ENCODE peak calls at places on chromosome 21, in seven cellular contexts. Y is astrocyte; G is breast epithelium; U is cardiac muscle cell; P is H1; B is GM23248; S is CD8-positive, alpha-beta memory T cell. T is an unnamed sample.
A peak's percentile ranks its signal among the peaks of the same experiment; 100 is the strongest.

GRCh38 chr21:39137248-39138186 is 45.7 kb downstream of the PSMG1 start:
- DNase-seq in U (peak; percentile 79), S (no peak), Y (peak; percentile 46), G (no peak), P (peak; percentile 64), B (peak; percentile 61), T (peak; percentile 42)

GRCh38 chr21:33308586-33309490 is 15.9 kb upstream of the IFNAR1 start:
- DNase-seq in B (no peak), S (no peak), G (no peak), Y (peak; percentile 28), U (no peak), P (peak; percentile 33), T (no peak)

GRCh38 chr21:37915941-37916794 is at the start of gene KCNJ6:
- DNase-seq in S (no peak), U (peak; percentile 87), Y (peak; percentile 17), G (no peak), P (peak; percentile 91), B (peak; percentile 82), T (no peak)

GRCh38 chr21:27298465-27298864 is 331.6 kb upstream of the ADAMTS5 start:
- DNase-seq in S (no peak), B (no peak), U (no peak), G (no peak), P (no peak), Y (no peak), T (peak; percentile 21)

GRCh38 chr21:39671986-39672385 is 59.2 kb downstream of the B3GALT5 start:
- DNase-seq in Y (no peak), S (no peak), P (no peak), G (no peak), B (no peak), U (no peak), T (no peak)

GRCh38 chr21:38787461-38788274 is 18.1 kb upstream of the ETS2 start:
- DNase-seq in S (no peak), P (no peak), Y (peak; percentile 82), G (peak; percentile 75), B (peak; percentile 76), U (no peak), T (no peak)

GRCh38 chr21:17513214-17514123 is 626 bp downstream of the CXADR start:
- DNase-seq in S (peak; percentile 1), G (no peak), U (peak; percentile 75), P (peak; percentile 67), B (peak; percentile 42), Y (peak; percentile 50), T (peak; percentile 10)

GRCh38 chr21:46667191-46667734 is 31.8 kb downstream of the PRMT2 start:
- DNase-seq in B (peak; percentile 43), Y (peak; percentile 39), U (peak; percentile 18), G (no peak), S (no peak), P (no peak), T (no peak)

GRCh38 chr21:36864974-36865373 is 101.5 kb downstream of the HLCS start:
- DNase-seq in S (no peak), Y (no peak), U (no peak), P (no peak), G (no peak), B (no peak), T (no peak)

GRCh38 chr21:28136687-28137086 is 856.0 kb downstream of the LTN1 start:
- DNase-seq in G (no peak), P (no peak), S (no peak), U (no peak), Y (no peak), B (peak; percentile 16), T (no peak)

GRCh38 chr21:28832013-28832714 is 160.5 kb downstream of the LTN1 start:
- DNase-seq in B (peak; percentile 37), G (no peak), Y (peak; percentile 21), P (no peak), U (peak; percentile 17), S (peak; percentile 52), T (no peak)

GRCh38 chr21:28826569-28826968 is 166.1 kb downstream of the LTN1 start:
- DNase-seq in U (no peak), B (no peak), Y (no peak), P (no peak), G (no peak), S (no peak), T (no peak)

GRCh38 chr21:38323721-38324591 is 67.2 kb downstream of the KCNJ15 start:
- DNase-seq in Y (peak; percentile 97), P (no peak), U (peak; percentile 7), B (peak; percentile 97), G (no peak), S (no peak), T (no peak)

GRCh38 chr21:35559128-35559831 is 501.0 kb downstream of the SETD4 start:
- DNase-seq in Y (peak; percentile 98), U (no peak), B (peak; percentile 97), P (no peak), G (no peak), S (no peak), T (no peak)

GRCh38 chr21:36156815-36157670 is at the start of gene DOP1B:
- DNase-seq in G (no peak), B (peak; percentile 30), P (no peak), Y (no peak), U (no peak), S (no peak), T (peak; percentile 74)

GRCh38 chr21:17257784-17258183 is 255.1 kb upstream of the CXADR start:
- DNase-seq in G (no peak), Y (peak; percentile 16), P (no peak), B (peak; percentile 80), S (no peak), U (no peak), T (no peak)

GRCh38 chr21:29338256-29338655 is 39.5 kb downstream of the BACH1 start:
- DNase-seq in G (no peak), S (no peak), B (no peak), Y (no peak), P (no peak), U (no peak), T (no peak)

DNA sequence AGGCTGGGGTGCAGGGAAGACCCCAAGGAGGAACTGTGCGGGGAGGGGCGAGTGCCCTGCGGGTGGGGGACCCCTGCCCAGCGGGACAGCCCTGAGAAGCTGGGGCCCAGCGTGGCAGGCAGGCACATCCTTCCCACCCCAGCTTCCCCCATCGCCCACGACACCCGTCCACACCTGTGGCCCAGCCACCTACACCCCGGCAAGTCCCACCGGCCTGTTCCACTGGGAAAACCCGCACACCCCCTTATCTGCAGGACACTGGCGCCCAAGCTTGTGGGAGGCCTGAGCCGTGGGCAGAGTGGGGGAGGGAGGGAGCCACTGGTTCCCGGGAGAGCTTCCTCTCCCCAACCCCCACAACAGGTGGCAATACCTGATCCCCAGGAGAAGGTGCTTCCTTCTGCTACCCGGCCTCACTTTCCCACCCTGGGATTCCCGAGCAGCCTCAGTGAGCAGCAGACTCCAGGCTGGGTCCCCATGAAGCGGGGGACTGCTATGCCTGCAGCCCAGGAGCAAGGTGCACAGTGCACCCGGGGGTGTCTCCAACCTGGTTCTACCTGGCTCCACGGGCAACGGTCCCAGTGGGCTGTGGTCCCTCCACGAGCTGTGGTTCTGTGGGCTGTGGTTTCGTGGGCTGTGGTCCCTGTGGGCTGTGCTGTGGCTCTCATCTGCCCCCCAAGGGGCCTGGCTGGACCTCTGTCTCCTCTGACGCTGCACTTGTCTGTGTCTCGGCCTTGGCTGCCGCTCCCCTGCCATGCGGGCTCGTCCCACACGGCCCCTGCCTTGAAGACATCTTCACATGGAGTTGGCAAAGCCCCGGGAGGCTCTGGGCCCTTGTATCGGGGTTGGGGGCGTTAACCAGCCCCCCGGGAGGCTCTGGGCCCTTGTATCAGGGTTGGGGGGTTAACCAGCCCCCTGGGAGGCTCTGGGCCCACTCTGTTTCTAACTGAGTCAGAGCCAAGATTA is 37.8 kb upstream of the POFUT2 start:
- DNase-seq in U (no peak), P (no peak), S (no peak), Y (no peak), G (no peak), B (no peak), T (peak; percentile 54)
- H3K36me3 ChIP-seq in U (no peaks in the 10 kb centered on the region), P (no peaks in the 10 kb centered on the region), S (no peaks in the 10 kb centered on the region), Y (no peaks in the 10 kb centered on the region), G (no peaks in the 10 kb centered on the region), B (no peaks in the 10 kb centered on the region), T (no peaks in the 10 kb centered on the region)

GRCh38 chr21:41667136-41667535 is 99.7 kb downstream of the RIPK4 start:
- DNase-seq in Y (no peak), P (no peak), S (no peak), U (no peak), G (no peak), B (no peak), T (peak; percentile 13)
- H3K27ac ChIP-seq in Y (no peak overlapping the region), P (no peak overlapping the region), S (no peak overlapping the region), U (no peak overlapping the region), G (no peak overlapping the region), B (no peak overlapping the region), T (no peak overlapping the region)

GRCh38 chr21:43758132-43758619 is 17.9 kb downstream of the CSTB start:
- DNase-seq in S (no peak), B (no peak), P (no peak), U (no peak), Y (no peak), G (peak; percentile 54), T (peak; percentile 68)

GRCh38 chr21:43757601-43758000 is 18.5 kb downstream of the CSTB start:
- DNase-seq in B (no peak), Y (no peak), G (no peak), U (no peak), P (no peak), S (no peak), T (peak; percentile 48)

GRCh38 chr21:43760391-43760958 is 15.6 kb downstream of the CSTB start:
- DNase-seq in U (no peak), G (no peak), Y (no peak), B (no peak), S (no peak), P (no peak), T (no peak)

GRCh38 chr21:43758811-43759210 is 17.3 kb downstream of the CSTB start:
- DNase-seq in P (no peak), U (no peak), G (no peak), S (no peak), B (no peak), Y (no peak), T (no peak)

GRCh38 chr21:43759651-43760050 is 16.5 kb downstream of the CSTB start:
- DNase-seq in B (no peak), Y (no peak), S (no peak), G (no peak), U (no peak), P (no peak), T (no peak)
- H3K36me3 ChIP-seq in B (peaks cover 13% of the 10 kb centered on the region), Y (peaks cover 12% of the 10 kb centered on the region), S (no peaks in the 10 kb centered on the region), G (no peaks in the 10 kb centered on the region), U (peaks cover 4% of the 10 kb centered on the region), P (peaks cover 5% of the 10 kb centered on the region), T (no peaks in the 10 kb centered on the region)

DNA sequence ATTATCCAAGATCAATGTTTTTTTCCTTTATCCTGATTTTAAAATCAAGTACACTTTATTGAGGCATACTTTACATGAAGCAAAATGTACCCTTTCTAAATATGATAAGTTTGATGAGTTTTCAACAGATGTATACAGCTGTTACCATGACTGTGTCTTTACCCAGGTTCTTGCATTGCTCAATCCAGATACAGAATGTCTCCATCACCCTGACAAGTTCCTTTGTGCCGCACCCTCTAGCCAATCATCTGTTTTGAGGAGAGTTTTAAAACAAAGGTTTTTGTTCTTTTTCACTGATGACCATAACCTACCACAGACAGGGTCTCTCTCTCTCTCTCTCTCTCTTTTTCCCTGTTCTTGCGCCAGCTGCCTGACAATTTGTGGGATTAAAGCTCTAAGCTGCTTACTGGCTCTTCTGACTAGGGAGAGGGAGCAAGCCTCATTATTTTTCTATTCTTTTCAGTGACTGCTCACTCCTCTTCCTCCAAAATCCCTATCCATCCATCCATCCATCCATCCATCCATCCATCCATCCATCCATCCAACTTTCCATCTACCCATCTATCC is 1.2 kb upstream of the KCNE1 start:
- DNase-seq in P (no peak), B (no peak), S (no peak), U (no peak), G (no peak), Y (no peak), T (no peak)
- H3K27ac ChIP-seq in P (no peak overlapping the region), B (no peak overlapping the region), S (no peak overlapping the region), U (no peak overlapping the region), G (no peak overlapping the region), Y (no peak overlapping the region), T (no peak overlapping the region)

T was measured in ovary.